ENCODE peak calls at places on chromosome 13, in five cellular contexts. W is activated naive CD4-positive, alpha-beta T cell treated with anti-CD3 and anti-CD28 coated beads, Interleukin-2, amount 10 ng/mL, durations not matched to agents 7 days and 5 days; Z is NCI-H2081; C is stimulated activated CD8-positive, alpha-beta memory T cell treated with anti-CD3 and anti-CD28 coated beads, Interleukin-7, amount 100 ng/mL, for 1 hour; V is endothelial cell. O is an unnamed sample.

GRCh38 chr13:18628428-18628827 is 553.2 kb downstream of the TUBA3C start:
- DNase-seq in C (no peak), W (no peak), V (no peak), Z (no peak), O (no peak)

GRCh38 chr13:114339779-114340534 is 25.7 kb downstream of the CHAMP1 start:
- DNase-seq in Z (peak; percentile 73), V (no peak), C (no peak), W (peak; percentile 64), O (peak; percentile 79)

GRCh38 chr13:49995535-49996165 is 1.2 kb upstream of the TRIM13 start:
- DNase-seq in W (no peak), C (no peak), Z (no peak), V (no peak), O (peak; percentile 24)

GRCh38 chr13:113732176-113732960 is 26.7 kb upstream of the TMEM255B start:
- DNase-seq in V (no peak), Z (no peak), C (no peak), W (no peak), O (no peak)

GRCh38 chr13:110525328-110526319 is 35.9 kb downstream of the RAB20 start:
- DNase-seq in V (no peak), C (no peak), Z (peak; percentile 93), W (peak; percentile 57), O (peak; percentile 81)

GRCh38 chr13:55199132-55199531 is 1941.6 kb upstream of the PRR20A start:
- DNase-seq in C (no peak), W (no peak), V (no peak), Z (peak; percentile 11), O (no peak)

GRCh38 chr13:75357576-75358295 is 124.2 kb downstream of the TBC1D4 start:
- DNase-seq in Z (peak; percentile 50), V (peak; percentile 57), W (peak; percentile 53), C (no peak), O (peak; percentile 42)

GRCh38 chr13:63190742-63191141 is 1775.1 kb upstream of the PCDH20 start:
- DNase-seq in W (no peak), V (no peak), Z (no peak), C (no peak), O (no peak)

GRCh38 chr13:114054269-114054668 is 78.2 kb downstream of the RASA3 start:
- DNase-seq in C (no peak), V (no peak), W (no peak), Z (no peak), O (peak; percentile 23)

GRCh38 chr13:39379667-39380655 is 223.0 kb downstream of the LHFPL6 start:
- DNase-seq in Z (no peak), W (no peak), V (no peak), C (no peak), O (no peak)

GRCh38 chr13:32316476-32316875 is 1.2 kb downstream of the BRCA2 start:
- DNase-seq in W (no peak), V (no peak), C (no peak), Z (no peak), O (no peak)

GRCh38 chr13:39306639-39307589 is 268.7 kb downstream of the NHLRC3 start:
- DNase-seq in C (no peak), V (no peak), W (no peak), Z (no peak), O (no peak)

GRCh38 chr13:95660981-95661581 is 15.9 kb upstream of the DNAJC3 start:
- DNase-seq in V (peak; percentile 14), C (no peak), Z (peak; percentile 56), W (no peak), O (peak; percentile 40)

GRCh38 chr13:29465741-29466293 is 129.7 kb downstream of the SLC7A1 start:
- DNase-seq in Z (no peak), C (no peak), V (no peak), W (no peak), O (no peak)

GRCh38 chr13:83378901-83379300 is 503.4 kb downstream of the SLITRK1 start:
- DNase-seq in Z (no peak), V (no peak), C (no peak), W (no peak), O (no peak)

GRCh38 chr13:95354680-95355487 is 53.6 kb upstream of the ABCC4 start:
- DNase-seq in V (no peak), C (no peak), Z (peak; percentile 5), W (no peak), O (no peak)

GRCh38 chr13:100581504-100581903 is 7.1 kb downstream of the GGACT start:
- DNase-seq in V (no peak), C (no peak), W (peak; percentile 25), Z (no peak), O (no peak)

GRCh38 chr13:108281941-108282340 is 12.4 kb downstream of the TNFSF13B start:
- DNase-seq in W (no peak), C (no peak), Z (no peak), V (no peak), O (no peak)